ENCODE peak calls at places on chromosomes 4 and X, in nine cellular contexts. U is tibial artery, N is body of pancreas, T is cardiac muscle cell, C is coronary artery, Y is AG04449, E is PC-3, H is psoas muscle, O is ovary. V is an unnamed sample.

GRCh38 chrX:47751670-47752069 is 85.0 kb upstream of the ZNF81 start:
- DNase-seq in H (peak), Y (no peak), O (no peak), U (no peak), C (no peak), N (peak), T (peak), E (peak), V (no peak)

GRCh38 chr4:179626687-179627086 is 2184.4 kb upstream of the AGA start:
- DNase-seq in C (no peak), U (no peak), H (no peak), Y (no peak), N (no peak), O (no peak), T (peak), E (peak), V (no peak)

GRCh38 chr4:154234576-154234975 is 257.0 kb downstream of the DCHS2 start:
- DNase-seq in U (no peak), O (no peak), E (no peak), C (no peak), Y (no peak), H (no peak), T (no peak), N (no peak), V (no peak)

GRCh38 chr4:65868096-65868824 is 198.0 kb upstream of the EPHA5 start:
- DNase-seq in N (no peak), H (no peak), E (peak), C (no peak), T (no peak), Y (no peak), O (no peak), U (no peak), V (no peak)

GRCh38 chr4:81421346-81422218 is 50.1 kb downstream of the RASGEF1B start:
- DNase-seq in Y (no peak), C (no peak), N (no peak), H (no peak), U (peak), E (peak), T (no peak), O (no peak), V (no peak)

GRCh38 chr4:32985256-32985655 is 2265.1 kb downstream of the PCDH7 start:
- DNase-seq in C (no peak), H (no peak), O (no peak), Y (no peak), U (no peak), T (no peak), N (no peak), E (peak), V (no peak)

GRCh38 chrX:45515262-45516215 is 314.9 kb upstream of the DIPK2B start:
- DNase-seq in O (peak), E (peak), U (peak), H (peak), Y (peak), N (peak), T (peak), C (peak), V (no peak)

GRCh38 chr4:41124916-41125548 is 89.3 kb downstream of the APBB2 start:
- DNase-seq in U (no peak), T (no peak), E (no peak), H (no peak), O (no peak), C (no peak), N (no peak), Y (no peak), V (no peak)

GRCh38 chrX:67558267-67558666 is 14.4 kb downstream of the AR start:
- DNase-seq in Y (no peak), N (no peak), H (no peak), O (no peak), E (no peak), T (no peak), U (no peak), C (no peak), V (no peak)

GRCh38 chr4:2914220-2915126 is 48.7 kb downstream of the NOP14 start:
- DNase-seq in H (no peak), C (no peak), E (no peak), Y (no peak), T (no peak), O (no peak), N (no peak), U (no peak), V (no peak)

GRCh38 chr4:180407273-180407885 is 1835.8 kb upstream of the TENM3 start:
- DNase-seq in Y (no peak), U (no peak), H (no peak), O (no peak), E (peak), C (no peak), T (no peak), N (no peak), V (no peak)

GRCh38 chrX:8971116-8971515 is 62.8 kb downstream of the FAM9B start:
- DNase-seq in U (no peak), T (peak), C (no peak), Y (no peak), N (no peak), E (peak), O (no peak), H (no peak), V (peak)

GRCh38 chr4:88659061-88659889 is 38.4 kb downstream of the NAP1L5 start:
- DNase-seq in C (no peak), E (peak), H (peak), N (peak), T (peak), Y (no peak), O (no peak), U (peak), V (peak)

GRCh38 chr4:95050980-95051688 is 293.4 kb downstream of the BMPR1B start:
- DNase-seq in O (no peak), C (no peak), Y (no peak), E (no peak), N (no peak), U (no peak), H (peak), T (peak), V (peak)

GRCh38 chr4:61500883-61501282 is 300.8 kb downstream of the ADGRL3 start:
- DNase-seq in T (no peak), C (no peak), O (no peak), Y (no peak), N (no peak), E (peak), U (no peak), H (no peak), V (no peak)

GRCh38 chr4:162162672-162163071 is 1.1 kb downstream of the FSTL5 start:
- DNase-seq in N (no peak), H (no peak), C (no peak), U (no peak), O (no peak), E (no peak), T (no peak), Y (no peak), V (no peak)

GRCh38 chr4:162164881-162165528 is 1.2 kb upstream of the FSTL5 start:
- DNase-seq in N (no peak), T (peak), E (peak), H (no peak), Y (no peak), C (no peak), U (no peak), O (no peak), V (no peak)

GRCh38 chr4:162163892-162164759 is at the start of gene FSTL5:
- DNase-seq in E (peak), O (peak), T (peak), N (peak), Y (no peak), C (no peak), H (peak), U (peak), V (no peak)
- H3K4me3 ChIP-seq in E (peak), O (no peak), T (peak), N (no peak), Y (peak), C (peak), H (peak), U (peak), V (no peak)

GRCh38 chrX:78024349-78025108 is 55.1 kb upstream of the PGAM4 start:
- DNase-seq in H (no peak), E (peak), T (no peak), N (peak), U (peak), O (no peak), Y (no peak), C (no peak), V (no peak)
- TF ChIP-seq CTCF in H (peak), E (peak), T (peak), N (peak), U (peak), O (no peak), Y (peak), C (no peak), V (peak)

GRCh38 chrX:20066968-20067708 is 49.6 kb downstream of the MAP7D2 start:
- DNase-seq in H (no peak), U (no peak), E (peak), Y (no peak), T (peak), C (no peak), O (no peak), N (peak), V (peak)
- H3K4me3 ChIP-seq in H (no peak), U (no peak), E (peak), Y (no peak), T (no peak), C (no peak), O (no peak), N (no peak), V (no peak)

GRCh38 chrX:2596050-2596449 is 95.0 kb upstream of the CD99 start:
- DNase-seq in H (no peak), C (no peak), O (no peak), Y (no peak), E (peak), T (no peak), U (no peak), N (no peak), V (no peak)

GRCh38 chrX:2595258-2595657 is 94.5 kb upstream of the DHRSX start:
- DNase-seq in C (no peak), T (no peak), H (no peak), O (no peak), E (no peak), N (no peak), Y (no peak), U (no peak), V (no peak)

GRCh38 chrX:2594491-2594890 is 93.7 kb upstream of the DHRSX start:
- DNase-seq in Y (no peak), T (no peak), C (no peak), N (no peak), O (no peak), H (no peak), U (no peak), E (no peak), V (no peak)

GRCh38 chrX:2600564-2600963 is 90.5 kb upstream of the CD99 start:
- DNase-seq in Y (no peak), T (no peak), U (no peak), E (no peak), O (no peak), H (no peak), N (no peak), C (peak), V (no peak)

DNA sequence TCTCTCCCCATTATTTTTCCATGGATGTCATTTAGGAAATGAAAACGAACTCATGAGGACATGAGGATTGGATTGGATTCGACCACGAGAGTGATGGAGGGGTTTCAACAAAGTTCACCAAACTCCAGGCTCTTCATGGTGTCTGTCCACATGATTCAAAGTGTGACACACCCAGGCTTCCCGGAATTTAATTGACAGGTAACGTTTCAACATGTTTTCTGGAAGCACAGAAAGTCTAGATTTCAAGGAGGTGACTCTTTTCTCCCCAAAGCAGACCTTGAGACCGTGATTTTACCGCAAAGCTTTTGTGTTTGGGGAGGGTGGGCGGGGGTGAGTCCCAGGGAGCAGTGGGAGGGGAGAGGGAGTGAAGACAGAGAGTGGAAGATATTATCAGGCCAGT is 94.2 kb upstream of the CD99 start:
- DNase-seq in T (no peak), N (no peak), E (no peak), H (no peak), O (no peak), Y (no peak), C (no peak), U (no peak), V (no peak)
- TF ChIP-seq CTCF in T (no peak), N (no peak), E (no peak), H (no peak), O (no peak), Y (no peak), C (no peak), U (no peak), V (no peak)

GRCh38 chrX:91434351-91435168 is at the start of gene PABPC5:
- DNase-seq in Y (peak), T (peak), U (peak), E (peak), H (peak), N (peak), O (peak), C (peak), V (peak)

DNA sequence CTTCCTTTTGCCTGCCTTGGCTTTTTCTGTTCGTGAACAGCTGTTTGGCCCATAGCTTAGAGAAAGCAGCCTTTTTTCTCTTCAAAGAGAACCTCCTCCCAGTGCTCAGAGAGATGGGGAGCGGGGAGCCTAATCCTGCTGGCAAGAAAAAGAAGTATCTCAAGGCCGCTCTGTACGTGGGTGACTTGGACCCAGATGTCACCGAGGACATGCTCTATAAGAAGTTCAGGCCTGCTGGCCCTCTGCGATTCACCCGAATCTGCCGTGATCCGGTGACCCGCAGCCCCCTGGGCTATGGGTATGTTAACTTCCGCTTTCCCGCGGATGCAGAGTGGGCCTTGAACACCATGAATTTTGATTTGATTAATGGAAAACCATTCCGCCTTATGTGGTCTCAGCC is 826 bp downstream of the PABPC5 start:
- DNase-seq in T (no peak), N (no peak), Y (no peak), E (no peak), C (no peak), H (no peak), U (no peak), O (peak), V (no peak)
- H3K4me3 ChIP-seq in T (peak), N (no peak), Y (peak), E (peak), C (peak), H (peak), U (peak), O (peak), V (peak)

GRCh38 chr4:188399834-188400233 is 260.6 kb downstream of the TRIML1 start:
- DNase-seq in Y (no peak), N (no peak), E (no peak), H (no peak), C (no peak), T (no peak), U (no peak), O (no peak), V (no peak)

GRCh38 chr4:188400456-188400855 is 261.2 kb downstream of the TRIML1 start:
- DNase-seq in N (no peak), Y (no peak), H (no peak), O (no peak), T (no peak), E (no peak), U (no peak), C (no peak), V (no peak)

GRCh38 chr4:188408244-188409067 is 269.2 kb downstream of the TRIML1 start:
- DNase-seq in U (no peak), E (no peak), C (no peak), T (no peak), H (no peak), O (no peak), Y (no peak), N (no peak), V (no peak)

GRCh38 chr4:188403272-188403671 is 264.0 kb downstream of the TRIML1 start:
- DNase-seq in T (no peak), C (no peak), E (no peak), N (no peak), Y (no peak), U (no peak), O (no peak), H (no peak), V (no peak)
- TF ChIP-seq CTCF in T (no peak), C (no peak), E (no peak), N (no peak), Y (no peak), U (no peak), O (no peak), H (no peak), V (peak)

GRCh38 chrX:109600114-109600710 is 24.8 kb downstream of the KCNE5 start:
- DNase-seq in N (no peak), Y (no peak), O (no peak), E (no peak), U (peak), T (peak), H (peak), C (no peak), V (no peak)
- H3K4me3 ChIP-seq in N (no peak), Y (no peak), O (no peak), E (no peak), U (no peak), T (no peak), H (no peak), C (no peak), V (no peak)

V was measured in LNCaP clone FGC.